ENCODE peak calls at places on chromosomes 16 and 17, in five cellular contexts. Z is H1, R is trophoblast cell, I is H9, O is mesenchymal stem cell. N is an unnamed sample.

GRCh38 chr17:74604200-74604599 is 12.1 kb upstream of the CD300LD start:
- DNase-seq in Z (no peak), I (no peak), R (no peak), O (no peak), N (no peak)

GRCh38 chr17:59684967-59685366 is 22.3 kb downstream of the PTRH2 start:
- DNase-seq in I (no peak), R (no peak), Z (no peak), O (no peak), N (no peak)

GRCh38 chr16:58665200-58665599 is 19.4 kb downstream of the SLC38A7 start:
- DNase-seq in I (no peak), R (no peak), Z (no peak), O (no peak), N (no peak)

GRCh38 chr16:57802635-57803412 is 533 bp upstream of the KIFC3 start:
- DNase-seq in I (peak), R (no peak), O (peak), Z (peak), N (no peak)

GRCh38 chr16:58125781-58126335 is 3.3 kb downstream of the CFAP20 start:
- DNase-seq in I (no peak), R (no peak), Z (no peak), O (peak), N (no peak)

GRCh38 chr17:81722184-81723120 is 10.4 kb downstream of the SLC25A10 start:
- DNase-seq in R (no peak), Z (peak), O (no peak), I (no peak), N (no peak)

GRCh38 chr16:57446530-57447141 is 549 bp downstream of the CIAPIN1 start:
- DNase-seq in O (peak), I (no peak), Z (no peak), R (no peak), N (no peak)

GRCh38 chr17:82230627-82231311 is 1.9 kb downstream of the SLC16A3 start:
- DNase-seq in I (peak), R (peak), Z (no peak), O (peak), N (peak)

GRCh38 chr17:42230225-42230624 is 35.9 kb upstream of the GHDC start:
- DNase-seq in Z (no peak), I (no peak), R (no peak), O (no peak), N (no peak)

GRCh38 chr17:60163108-60163784 is 13.5 kb downstream of the CA4 start:
- DNase-seq in I (peak), Z (peak), R (no peak), O (no peak), N (no peak)

GRCh38 chr16:14024300-14024699 is 46.8 kb upstream of the MRTFB start:
- DNase-seq in O (no peak), I (no peak), Z (no peak), R (no peak), N (no peak)

GRCh38 chr17:41352597-41353366 is 2.2 kb upstream of the KRT33A start:
- DNase-seq in I (no peak), R (no peak), Z (no peak), O (no peak), N (no peak)

GRCh38 chr17:15952916-15953865 is 8.3 kb downstream of the ADORA2B start:
- DNase-seq in Z (no peak), I (no peak), O (no peak), R (no peak), N (no peak)

GRCh38 chr17:80219777-80220708 is at the start of the genes SGSH and SLC26A11:
- DNase-seq in I (peak), O (peak), R (peak), Z (peak), N (peak)

GRCh38 chr16:67544844-67545664 is 16.4 kb downstream of the RIPOR1 start:
- DNase-seq in R (no peak), Z (no peak), O (no peak), I (no peak), N (no peak)

GRCh38 chr17:75685508-75685907 is 18.4 kb downstream of the SAP30BP start:
- DNase-seq in R (no peak), O (no peak), I (no peak), Z (no peak), N (no peak)

GRCh38 chr16:23701045-23701444 is 12.0 kb downstream of the ERN2 start:
- DNase-seq in O (no peak), R (no peak), Z (no peak), I (no peak), N (no peak)

GRCh38 chr17:42249681-42250446 is 26.3 kb downstream of the STAT5B start:
- DNase-seq in O (no peak), I (no peak), R (no peak), Z (no peak), N (no peak)

GRCh38 chr16:28925386-28926228 is 569 bp upstream of the RABEP2 start:
- DNase-seq in I (no peak), Z (no peak), O (peak), R (no peak), N (no peak)

GRCh38 chr17:67544364-67544763 is 167.3 kb downstream of the PITPNC1 start:
- DNase-seq in I (no peak), R (no peak), Z (no peak), O (no peak), N (no peak)

GRCh38 chr17:17346428-17347233 is 43.5 kb downstream of the NT5M start:
- DNase-seq in I (peak), O (no peak), R (no peak), Z (no peak), N (no peak)

GRCh38 chr16:64808474-64808873 is 313.4 kb downstream of the CDH11 start:
- DNase-seq in Z (no peak), R (no peak), I (no peak), O (no peak), N (no peak)

GRCh38 chr17:45127583-45128300 is 4.6 kb downstream of the PLCD3 start:
- DNase-seq in O (peak), Z (no peak), I (peak), R (peak), N (no peak)

GRCh38 chr17:31842416-31843381 is 16.3 kb downstream of the COPRS start:
- DNase-seq in O (peak), R (peak), I (peak), Z (peak), N (peak)

GRCh38 chr17:39624313-39624712 is 2.4 kb upstream of the PPP1R1B start:
- DNase-seq in Z (no peak), I (no peak), O (no peak), R (no peak), N (no peak)

GRCh38 chr16:35391328-35391727 is 1931.9 kb downstream of the TP53TG3F start:
- DNase-seq in Z (peak), I (peak), O (peak), R (peak), N (no peak)

GRCh38 chr17:69047368-69048263 is 13.1 kb downstream of the ABCA9 start:
- DNase-seq in I (no peak), R (peak), O (peak), Z (no peak), N (no peak)

GRCh38 chr17:81959362-81960129 is 1.4 kb downstream of the NOTUM start:
- DNase-seq in Z (peak), O (peak), R (no peak), I (peak), N (no peak)

GRCh38 chr17:75096082-75096625 is 8.4 kb downstream of the SLC16A5 start:
- DNase-seq in I (peak), Z (no peak), O (peak), R (peak), N (no peak)

GRCh38 chr17:35749560-35750412 is 3.3 kb downstream of the GAS2L2 start:
- DNase-seq in Z (no peak), R (no peak), I (peak), O (no peak), N (no peak)

GRCh38 chr17:13385481-13385907 is 216.2 kb downstream of the HS3ST3A1 start:
- DNase-seq in Z (no peak), O (no peak), R (peak), I (no peak), N (no peak)

GRCh38 chr16:50245417-50246298 is 20.7 kb upstream of the ADCY7 start:
- DNase-seq in R (peak), Z (no peak), O (peak), I (no peak), N (no peak)

GRCh38 chr17:62581769-62582168 is 45.7 kb upstream of the MRC2 start:
- DNase-seq in Z (no peak), I (no peak), O (no peak), R (no peak), N (no peak)

GRCh38 chr17:62576382-62576781 is 51.1 kb upstream of the MRC2 start:
- DNase-seq in Z (no peak), I (no peak), O (no peak), R (no peak), N (no peak)

GRCh38 chr17:62578757-62579487 is 48.5 kb upstream of the MRC2 start:
- DNase-seq in O (no peak), Z (no peak), R (no peak), I (no peak), N (no peak)

GRCh38 chr17:62580947-62581346 is 46.5 kb upstream of the MRC2 start:
- DNase-seq in Z (no peak), O (no peak), I (no peak), R (no peak), N (no peak)
- H3K14ac ChIP-seq in Z (no peak), O (no peak), I (no peak), R (no peak), N (no peak)

GRCh38 chr17:50693041-50693682 is 14.6 kb downstream of the ANKRD40 start:
- DNase-seq in R (no peak), I (no peak), Z (no peak), O (no peak), N (no peak)
- H2BK12ac ChIP-seq in R (no peak), I (no peak), Z (no peak), O (no peak), N (no peak)

GRCh38 chr17:2299756-2300155 is 3.8 kb downstream of the SMG6 start:
- DNase-seq in R (no peak), Z (no peak), O (no peak), I (no peak), N (no peak)

GRCh38 chr17:2299136-2299535 is 4.4 kb downstream of the SMG6 start:
- DNase-seq in Z (no peak), R (no peak), I (no peak), O (no peak), N (no peak)

GRCh38 chr17:2302740-2303277 is 776 bp downstream of the SMG6 start:
- DNase-seq in O (no peak), Z (no peak), I (no peak), R (no peak), N (no peak)

DNA sequence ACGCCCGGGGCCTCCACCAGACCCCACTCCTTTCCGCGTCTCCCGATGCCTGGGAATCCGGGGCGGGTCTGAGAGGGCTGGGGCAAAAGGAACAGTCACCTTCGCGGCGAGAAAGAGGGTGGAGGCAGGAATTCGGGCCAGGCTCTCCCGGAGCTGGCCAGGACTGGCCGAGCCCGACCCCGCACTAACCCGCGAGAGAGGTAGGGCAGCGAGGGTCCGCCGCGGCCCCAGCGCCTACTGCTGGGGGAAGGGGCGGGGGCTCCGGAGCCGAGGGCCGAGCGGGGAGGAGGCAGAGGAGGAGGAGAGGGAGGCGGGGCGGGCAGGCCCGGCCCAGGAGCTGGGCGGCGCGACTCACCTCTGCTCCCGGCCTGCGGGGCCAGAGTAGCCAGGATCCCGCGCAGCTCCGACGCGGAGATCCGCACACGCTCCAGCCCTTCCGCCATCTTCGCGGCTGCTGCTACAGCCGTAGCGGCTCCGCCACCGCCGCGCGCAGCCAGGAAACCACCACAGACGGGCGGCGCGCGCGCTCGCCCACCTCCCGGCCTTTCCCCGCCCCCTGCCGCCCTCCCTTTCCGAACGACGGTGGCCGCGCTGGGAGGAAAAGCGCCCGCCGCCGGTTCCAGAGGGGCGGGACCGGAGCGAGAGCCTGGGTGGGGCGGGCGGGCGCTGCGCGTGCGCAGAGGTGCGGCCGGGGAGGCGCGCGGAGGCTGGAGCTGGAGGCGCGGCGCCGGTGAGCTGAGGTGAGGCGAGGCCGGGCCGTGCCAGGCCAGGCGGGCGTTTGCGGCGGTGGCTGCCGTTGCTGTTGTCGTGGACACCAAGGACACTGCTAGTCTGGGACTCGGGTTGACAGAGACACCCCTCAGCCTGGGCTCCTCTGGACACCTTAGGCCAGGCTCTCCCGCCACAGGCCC is at the start of the genes SMG6 and SRR:
- DNase-seq in O (peak), I (peak), Z (peak), R (peak), N (peak)
- H3K14ac ChIP-seq in O (peak), I (peak), Z (no peak), R (peak), N (peak)

DNA sequence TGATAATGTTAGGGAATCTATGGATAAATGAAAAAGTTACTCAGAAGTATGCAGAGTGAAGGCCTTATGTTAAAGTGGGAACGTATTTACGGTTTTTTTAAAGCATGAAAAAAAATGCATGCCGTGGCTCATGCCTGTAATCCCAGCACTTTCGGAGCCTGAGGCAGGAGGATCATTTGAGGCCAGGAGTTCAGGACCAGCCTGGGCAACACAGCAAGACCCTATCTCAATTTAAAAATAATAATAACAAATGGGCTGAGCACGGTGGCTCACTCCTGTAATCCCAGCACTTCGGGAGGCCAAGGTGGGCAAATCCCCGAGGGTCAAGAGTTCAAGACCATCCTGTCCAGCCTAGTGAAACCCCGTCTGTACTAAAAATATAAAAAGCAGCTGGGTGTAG is 6.0 kb downstream of the POLR2A start:
- DNase-seq in I (no peak), R (no peak), Z (no peak), O (no peak), N (no peak)
- H2BK12ac ChIP-seq in I (no peak), R (no peak), Z (no peak), O (no peak), N (no peak)

GRCh38 chr17:28042721-28043291 is 329 bp downstream of the NLK start:
- DNase-seq in R (no peak), Z (no peak), I (no peak), O (no peak), N (no peak)
- H3K14ac ChIP-seq in R (no peak), Z (no peak), I (no peak), O (no peak), N (no peak)

DNA sequence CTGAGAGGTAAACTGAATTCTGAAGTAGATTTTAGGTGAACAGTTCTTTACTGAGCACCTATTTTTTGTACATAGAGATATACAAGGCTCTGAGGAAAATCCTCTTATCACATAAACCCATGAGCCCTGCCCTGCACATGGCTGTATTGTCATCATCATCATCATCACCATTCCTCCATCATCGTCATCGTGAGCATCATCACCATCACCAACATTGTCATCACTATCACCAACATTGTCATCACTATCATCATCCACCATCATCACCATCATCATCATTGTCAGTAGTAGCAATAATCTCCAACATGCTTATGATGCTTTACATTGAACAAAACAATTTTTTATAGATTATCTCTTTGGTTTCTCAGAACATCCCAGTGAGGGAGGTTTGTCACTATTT is 20.7 kb downstream of the ASIC2 start:
- DNase-seq in I (no peak), R (no peak), O (no peak), Z (no peak), N (no peak)
- H2BK12ac ChIP-seq in I (no peak), R (no peak), O (no peak), Z (no peak), N (no peak)

GRCh38 chr16:86343111-86343642 is 167.2 kb upstream of the FOXF1 start:
- DNase-seq in O (peak), R (no peak), I (no peak), Z (no peak), N (no peak)
- H3K14ac ChIP-seq in O (peak), R (no peak), I (no peak), Z (no peak), N (no peak)

N was measured in neuronal stem cell.